ENCODE peak calls at places on chromosomes 11 and 22, in eight cellular contexts. One of them, this sample, is unnamed.

GRCh38 chr11:112881461-112881860 is 79.8 kb upstream of the NCAM1 start:
- DNase-seq in ovary: peak; percentile 71
- DNase-seq in AG09319: no peak
- DNase-seq in fibroblast of mammary gland: no peak
- DNase-seq in A673: peak; percentile 94
- DNase-seq in GM12865: no peak
- DNase-seq in OCI-LY7: no peak
- DNase-seq in WTC11: peak; percentile 74
- DNase-seq in this sample: peak; percentile 80

GRCh38 chr11:71407356-71407755 is 40.8 kb downstream of the DHCR7 start:
- DNase-seq in ovary: no peak
- DNase-seq in AG09319: no peak
- DNase-seq in fibroblast of mammary gland: no peak
- DNase-seq in A673: no peak
- DNase-seq in GM12865: no peak
- DNase-seq in OCI-LY7: no peak
- DNase-seq in WTC11: no peak
- DNase-seq in this sample: no peak

GRCh38 chr11:102157219-102157618 is 47.0 kb downstream of the YAP1 start:
- DNase-seq in ovary: no peak
- DNase-seq in AG09319: peak; percentile 28
- DNase-seq in fibroblast of mammary gland: peak; percentile 84
- DNase-seq in A673: peak; percentile 81
- DNase-seq in GM12865: no peak
- DNase-seq in OCI-LY7: no peak
- DNase-seq in WTC11: no peak
- DNase-seq in this sample: no peak

GRCh38 chr11:76513654-76514034 is 68.8 kb downstream of the EMSY start:
- DNase-seq in ovary: no peak
- DNase-seq in AG09319: no peak
- DNase-seq in fibroblast of mammary gland: no peak
- DNase-seq in A673: no peak
- DNase-seq in GM12865: no peak
- DNase-seq in OCI-LY7: no peak
- DNase-seq in WTC11: no peak
- DNase-seq in this sample: no peak

GRCh38 chr22:38981005-38981658 is 1.0 kb upstream of the APOBEC3B start:
- DNase-seq in ovary: peak; percentile 54
- DNase-seq in AG09319: no peak
- DNase-seq in fibroblast of mammary gland: peak; percentile 5
- DNase-seq in A673: peak; percentile 52
- DNase-seq in GM12865: peak; percentile 39
- DNase-seq in OCI-LY7: peak; percentile 26
- DNase-seq in WTC11: no peak
- DNase-seq in this sample: peak; percentile 33

GRCh38 chr11:40281055-40281580 is 1178.3 kb downstream of the LRRC4C start:
- DNase-seq in ovary: no peak
- DNase-seq in AG09319: no peak
- DNase-seq in fibroblast of mammary gland: no peak
- DNase-seq in A673: peak; percentile 68
- DNase-seq in GM12865: no peak
- DNase-seq in OCI-LY7: no peak
- DNase-seq in WTC11: no peak
- DNase-seq in this sample: no peak

GRCh38 chr11:115241899-115242298 is 262.3 kb downstream of the CADM1 start:
- DNase-seq in ovary: no peak
- DNase-seq in AG09319: no peak
- DNase-seq in fibroblast of mammary gland: no peak
- DNase-seq in A673: no peak
- DNase-seq in GM12865: no peak
- DNase-seq in OCI-LY7: no peak
- DNase-seq in WTC11: no peak
- DNase-seq in this sample: no peak

GRCh38 chr11:14237333-14237988 is 121.5 kb downstream of the RRAS2 start:
- DNase-seq in ovary: no peak
- DNase-seq in AG09319: no peak
- DNase-seq in fibroblast of mammary gland: no peak
- DNase-seq in A673: no peak
- DNase-seq in GM12865: peak; percentile 85
- DNase-seq in OCI-LY7: peak; percentile 86
- DNase-seq in WTC11: no peak
- DNase-seq in this sample: no peak

GRCh38 chr11:105862736-105863367 is 159.2 kb downstream of the MSANTD4 start:
- DNase-seq in ovary: no peak
- DNase-seq in AG09319: peak; percentile 10
- DNase-seq in fibroblast of mammary gland: peak; percentile 65
- DNase-seq in A673: peak; percentile 76
- DNase-seq in GM12865: peak; percentile 40
- DNase-seq in OCI-LY7: peak; percentile 47
- DNase-seq in WTC11: no peak
- DNase-seq in this sample: no peak

GRCh38 chr11:75371930-75372876 is 20.7 kb upstream of the ARRB1 start:
- DNase-seq in ovary: no peak
- DNase-seq in AG09319: no peak
- DNase-seq in fibroblast of mammary gland: peak; percentile 68
- DNase-seq in A673: no peak
- DNase-seq in GM12865: no peak
- DNase-seq in OCI-LY7: no peak
- DNase-seq in WTC11: no peak
- DNase-seq in this sample: no peak

GRCh38 chr11:26584818-26585217 is 12.8 kb upstream of the MUC15 start:
- DNase-seq in ovary: no peak
- DNase-seq in AG09319: no peak
- DNase-seq in fibroblast of mammary gland: no peak
- DNase-seq in A673: no peak
- DNase-seq in GM12865: peak; percentile 12
- DNase-seq in OCI-LY7: no peak
- DNase-seq in WTC11: no peak
- DNase-seq in this sample: no peak

GRCh38 chr22:29032584-29032983 is 29.0 kb downstream of the C22orf31 start:
- DNase-seq in ovary: no peak
- DNase-seq in AG09319: no peak
- DNase-seq in fibroblast of mammary gland: peak; percentile 14
- DNase-seq in A673: no peak
- DNase-seq in GM12865: no peak
- DNase-seq in OCI-LY7: no peak
- DNase-seq in WTC11: no peak
- DNase-seq in this sample: no peak

GRCh38 chr22:40637181-40638150 is 947 bp upstream of the MRTFA start:
- DNase-seq in ovary: no peak
- DNase-seq in AG09319: no peak
- DNase-seq in fibroblast of mammary gland: no peak
- DNase-seq in A673: no peak
- DNase-seq in GM12865: peak; percentile 47
- DNase-seq in OCI-LY7: peak; percentile 43
- DNase-seq in WTC11: peak; percentile 19
- DNase-seq in this sample: no peak

GRCh38 chr11:83088965-83089364 is 17.3 kb upstream of the RAB30 start:
- DNase-seq in ovary: no peak
- DNase-seq in AG09319: no peak
- DNase-seq in fibroblast of mammary gland: no peak
- DNase-seq in A673: no peak
- DNase-seq in GM12865: no peak
- DNase-seq in OCI-LY7: no peak
- DNase-seq in WTC11: no peak
- DNase-seq in this sample: no peak

GRCh38 chr11:27468209-27468608 is 4.4 kb downstream of the LGR4 start:
- DNase-seq in ovary: no peak
- DNase-seq in AG09319: no peak
- DNase-seq in fibroblast of mammary gland: peak; percentile 67
- DNase-seq in A673: peak; percentile 65
- DNase-seq in GM12865: no peak
- DNase-seq in OCI-LY7: no peak
- DNase-seq in WTC11: no peak
- DNase-seq in this sample: no peak

DNA sequence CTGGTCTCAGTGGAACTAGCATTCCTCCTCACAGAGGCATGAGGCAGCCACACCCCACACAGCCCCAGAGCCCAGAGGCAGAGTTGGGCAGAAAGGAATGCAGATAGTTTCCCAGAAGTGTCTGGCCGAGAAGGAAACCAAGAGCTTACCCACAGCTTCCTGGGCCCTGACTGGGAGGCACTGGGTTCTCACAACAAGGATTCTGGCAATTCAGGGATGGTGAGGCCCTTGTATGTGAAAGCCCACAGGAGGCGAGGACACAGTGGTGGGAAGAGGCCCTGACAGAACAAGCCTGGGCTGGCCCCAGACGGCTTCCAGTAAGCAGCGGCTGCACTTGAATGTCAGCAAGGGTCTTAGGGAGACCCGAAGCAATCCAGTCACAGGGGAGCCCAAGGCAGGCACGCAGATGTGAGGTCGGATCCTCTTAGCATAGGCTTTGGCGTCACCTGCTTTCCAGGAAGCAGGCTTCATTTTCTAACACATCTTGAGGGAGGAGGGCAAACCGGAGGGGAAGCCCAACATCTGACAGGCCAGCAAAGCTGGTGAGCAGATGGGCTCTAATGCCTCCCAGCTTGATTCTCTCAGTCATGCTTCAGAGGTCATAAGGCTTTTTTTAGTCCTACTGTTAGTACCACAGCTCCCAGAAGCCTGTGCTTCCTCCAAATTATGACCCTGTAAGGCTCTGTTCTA is 78.3 kb upstream of the AKIP1 start:
- DNase-seq in ovary: no peak
- DNase-seq in AG09319: peak; percentile 72
- DNase-seq in fibroblast of mammary gland: peak; percentile 74
- DNase-seq in A673: peak; percentile 24
- DNase-seq in GM12865: peak; percentile 91
- DNase-seq in OCI-LY7: peak; percentile 43
- DNase-seq in WTC11: peak; percentile 25
- DNase-seq in this sample: peak; percentile 22
- TF ChIP-seq CTCF in ovary: no peak
- TF ChIP-seq CTCF in AG09319: no peak
- TF ChIP-seq CTCF in fibroblast of mammary gland: no peak
- TF ChIP-seq CTCF in A673: no peak
- TF ChIP-seq CTCF in GM12865: no peak
- TF ChIP-seq CTCF in OCI-LY7: no peak
- TF ChIP-seq CTCF in WTC11: no peak
- TF ChIP-seq CTCF in this sample: no peak

GRCh38 chr11:65118097-65118837 is 766 bp upstream of the ZNHIT2 start:
- DNase-seq in ovary: no peak
- DNase-seq in AG09319: no peak
- DNase-seq in fibroblast of mammary gland: no peak
- DNase-seq in A673: no peak
- DNase-seq in GM12865: no peak
- DNase-seq in OCI-LY7: no peak
- DNase-seq in WTC11: no peak
- DNase-seq in this sample: no peak
- TF ChIP-seq CTCF in ovary: no peak
- TF ChIP-seq CTCF in AG09319: no peak
- TF ChIP-seq CTCF in fibroblast of mammary gland: no peak
- TF ChIP-seq CTCF in A673: no peak
- TF ChIP-seq CTCF in GM12865: no peak
- TF ChIP-seq CTCF in OCI-LY7: no peak
- TF ChIP-seq CTCF in WTC11: peak; percentile 29
- TF ChIP-seq CTCF in this sample: peak; percentile 2

DNA sequence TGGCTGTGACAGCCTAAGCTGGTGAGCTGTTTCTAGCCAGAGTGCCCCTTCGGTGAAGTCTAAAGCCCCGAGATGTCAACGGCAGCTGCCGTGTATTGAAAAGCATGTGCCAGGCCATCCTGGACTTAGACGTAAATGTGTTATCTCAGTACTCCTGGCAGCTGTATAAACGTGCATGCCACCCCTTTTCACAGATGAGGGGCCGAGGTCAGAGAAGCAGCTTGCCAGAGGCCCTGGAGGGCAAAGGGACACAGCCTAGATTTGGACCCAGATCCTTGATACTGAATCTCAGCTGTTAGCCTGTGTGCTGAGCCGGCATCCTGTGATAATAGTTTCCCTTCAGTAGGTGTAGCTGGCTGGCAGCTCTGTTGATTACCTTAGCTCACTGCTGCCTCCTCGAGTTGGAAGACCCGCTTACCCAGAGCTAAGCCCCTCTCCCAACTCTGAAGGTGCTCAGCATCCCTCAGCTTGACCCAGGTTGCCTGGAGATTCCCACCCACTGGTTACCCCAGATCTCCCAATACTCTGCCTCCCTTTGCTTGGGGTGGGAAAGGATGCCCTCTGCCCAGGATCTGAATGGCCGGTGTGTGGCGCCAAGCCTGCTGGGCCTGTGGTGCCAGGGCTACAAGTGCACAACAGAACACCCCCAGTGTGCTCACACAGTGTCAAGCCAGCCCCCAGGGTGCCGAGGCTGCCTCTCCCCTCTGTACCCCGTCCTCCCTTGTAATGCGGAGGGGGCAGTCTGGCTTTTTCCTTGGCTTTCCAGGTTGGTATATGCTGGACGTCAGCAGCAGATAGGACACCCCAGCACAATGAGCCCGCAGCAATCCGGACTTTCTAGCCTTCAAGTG is 59.8 kb upstream of the WNT7B start:
- DNase-seq in ovary: peak; percentile 50
- DNase-seq in AG09319: no peak
- DNase-seq in fibroblast of mammary gland: peak; percentile 39
- DNase-seq in A673: peak; percentile 43
- DNase-seq in GM12865: peak; percentile 70
- DNase-seq in OCI-LY7: peak; percentile 85
- DNase-seq in WTC11: peak; percentile 28
- DNase-seq in this sample: no peak
- TF ChIP-seq CTCF in ovary: no peak
- TF ChIP-seq CTCF in AG09319: no peak
- TF ChIP-seq CTCF in fibroblast of mammary gland: peak; percentile 5
- TF ChIP-seq CTCF in A673: peak; percentile 34
- TF ChIP-seq CTCF in GM12865: peak; percentile 40
- TF ChIP-seq CTCF in OCI-LY7: peak; percentile 85
- TF ChIP-seq CTCF in WTC11: no peak
- TF ChIP-seq CTCF in this sample: no peak

GRCh38 chr11:35235944-35236666 is 97.1 kb downstream of the CD44 start:
- DNase-seq in ovary: no peak
- DNase-seq in AG09319: peak; percentile 24
- DNase-seq in fibroblast of mammary gland: peak; percentile 59
- DNase-seq in A673: no peak
- DNase-seq in GM12865: no peak
- DNase-seq in OCI-LY7: no peak
- DNase-seq in WTC11: no peak
- DNase-seq in this sample: no peak

GRCh38 chr11:35237345-35237744 is 98.4 kb downstream of the CD44 start:
- DNase-seq in ovary: no peak
- DNase-seq in AG09319: no peak
- DNase-seq in fibroblast of mammary gland: no peak
- DNase-seq in A673: no peak
- DNase-seq in GM12865: no peak
- DNase-seq in OCI-LY7: no peak
- DNase-seq in WTC11: no peak
- DNase-seq in this sample: no peak

GRCh38 chr11:35235498-35235897 is 96.5 kb downstream of the CD44 start:
- DNase-seq in ovary: no peak
- DNase-seq in AG09319: no peak
- DNase-seq in fibroblast of mammary gland: no peak
- DNase-seq in A673: no peak
- DNase-seq in GM12865: no peak
- DNase-seq in OCI-LY7: no peak
- DNase-seq in WTC11: no peak
- DNase-seq in this sample: no peak

GRCh38 chr11:35237860-35238715 is 99.1 kb downstream of the CD44 start:
- DNase-seq in ovary: no peak
- DNase-seq in AG09319: no peak
- DNase-seq in fibroblast of mammary gland: peak; percentile 64
- DNase-seq in A673: peak; percentile 94
- DNase-seq in GM12865: peak; percentile 87
- DNase-seq in OCI-LY7: peak; percentile 83
- DNase-seq in WTC11: peak; percentile 66
- DNase-seq in this sample: peak; percentile 50

GRCh38 chr11:35236667-35237003 is 97.7 kb downstream of the CD44 start:
- DNase-seq in ovary: no peak
- DNase-seq in AG09319: no peak
- DNase-seq in fibroblast of mammary gland: peak; percentile 52
- DNase-seq in A673: no peak
- DNase-seq in GM12865: no peak
- DNase-seq in OCI-LY7: no peak
- DNase-seq in WTC11: no peak
- DNase-seq in this sample: no peak
- TF ChIP-seq CTCF in ovary: no peak
- TF ChIP-seq CTCF in AG09319: no peak
- TF ChIP-seq CTCF in fibroblast of mammary gland: no peak
- TF ChIP-seq CTCF in A673: no peak
- TF ChIP-seq CTCF in GM12865: no peak
- TF ChIP-seq CTCF in OCI-LY7: no peak
- TF ChIP-seq CTCF in WTC11: no peak
- TF ChIP-seq CTCF in this sample: no peak